ENCODE peak calls at places on chromosomes 7 and 10, in six cellular contexts. O is H1, J is mesendoderm, K is neuronal stem cell, S is H9, Q is IMR-90. V is an unnamed sample.
A peak's percentile ranks its signal among the peaks of the same experiment; 100 is the strongest.

GRCh38 chr10:84845628-84846261 is 517.4 kb downstream of the CCSER2 start:
- DNase-seq in O (no peak), J (peak; percentile 85), K (peak; percentile 15), S (peak; percentile 36), Q (no peak), V (no peak)

GRCh38 chr10:126729314-126729871 is 58.9 kb upstream of the C10orf90 start:
- DNase-seq in O (no peak), J (peak; percentile 69), K (no peak), S (no peak), Q (no peak), V (peak; percentile 38)

GRCh38 chr7:128035712-128036111 is 4.5 kb upstream of the LRRC4 start:
- DNase-seq in O (no peak), J (peak; percentile 68), K (no peak), S (no peak), Q (no peak), V (no peak)

GRCh38 chr7:85065888-85066485 is 120.9 kb downstream of the SEMA3D start:
- DNase-seq in O (no peak), J (no peak), K (no peak), S (no peak), Q (peak; percentile 8), V (peak; percentile 14)

GRCh38 chr10:88586462-88586861 is at the start of gene LIPJ:
- DNase-seq in O (no peak), J (no peak), K (no peak), S (no peak), Q (no peak), V (no peak)

GRCh38 chr7:10239643-10240345 is 733.9 kb upstream of the PHF14 start:
- DNase-seq in O (no peak), J (no peak), K (no peak), S (no peak), Q (no peak), V (peak; percentile 12)

GRCh38 chr7:132099163-132099562 is 477.1 kb downstream of the PLXNA4 start:
- DNase-seq in O (no peak), J (no peak), K (no peak), S (no peak), Q (no peak), V (no peak)

GRCh38 chr10:22340362-22341189 is 4.7 kb upstream of the SPAG6 start:
- DNase-seq in O (peak; percentile 81), J (peak; percentile 67), K (peak; percentile 77), S (peak; percentile 72), Q (peak; percentile 82), V (peak; percentile 87)

GRCh38 chr10:33336606-33337334 is 2.3 kb upstream of the NRP1 start:
- DNase-seq in O (peak; percentile 81), J (peak; percentile 64), K (peak; percentile 45), S (peak; percentile 48), Q (no peak), V (no peak)

GRCh38 chr7:38977658-38978057 is at the start of gene POU6F2:
- DNase-seq in O (no peak), J (no peak), K (no peak), S (no peak), Q (no peak), V (no peak)

GRCh38 chr10:71736570-71737355 is 17.2 kb upstream of the C10orf105 start:
- DNase-seq in O (no peak), J (no peak), K (no peak), S (no peak), Q (no peak), V (no peak)

GRCh38 chr7:117610390-117610789 is 130.6 kb downstream of the CFTR start:
- DNase-seq in O (no peak), J (no peak), K (no peak), S (no peak), Q (no peak), V (no peak)

GRCh38 chr7:42869131-42870020 is 42.5 kb downstream of the C7orf25 start:
- DNase-seq in O (no peak), J (no peak), K (no peak), S (no peak), Q (no peak), V (peak; percentile 30)

GRCh38 chr7:91082854-91083495 is 181.3 kb upstream of the FZD1 start:
- DNase-seq in O (no peak), J (no peak), K (peak; percentile 11), S (no peak), Q (peak; percentile 62), V (peak; percentile 42)

GRCh38 chr7:79454325-79454960 is 976 bp upstream of the MAGI2 start:
- DNase-seq in O (peak; percentile 71), J (peak; percentile 40), K (peak; percentile 41), S (peak; percentile 44), Q (peak; percentile 66), V (peak; percentile 80)

GRCh38 chr7:75756340-75757297 is 15.4 kb downstream of the CCL26 start:
- DNase-seq in O (no peak), J (peak; percentile 53), K (no peak), S (no peak), Q (peak; percentile 53), V (peak; percentile 65)

GRCh38 chr10:3755440-3756359 is 29.3 kb downstream of the KLF6 start:
- DNase-seq in O (no peak), J (no peak), K (no peak), S (peak; percentile 10), Q (peak; percentile 64), V (peak; percentile 86)

GRCh38 chr7:5420841-5421625 is 2.6 kb downstream of the TNRC18 start:
- DNase-seq in O (peak; percentile 71), J (no peak), K (no peak), S (no peak), Q (no peak), V (peak; percentile 23)

GRCh38 chr7:5423844-5424688 is 432 bp upstream of the TNRC18 start:
- DNase-seq in O (peak; percentile 90), J (peak; percentile 100), K (peak; percentile 99), S (peak; percentile 97), Q (peak; percentile 99), V (peak; percentile 99)

GRCh38 chr7:5421626-5422323 is 1.9 kb downstream of the TNRC18 start:
- DNase-seq in O (no peak), J (peak; percentile 68), K (no peak), S (no peak), Q (peak; percentile 82), V (peak; percentile 87)

GRCh38 chr7:5423272-5423843 is at the start of gene TNRC18:
- DNase-seq in O (peak; percentile 77), J (no peak), K (no peak), S (no peak), Q (no peak), V (no peak)

DNA sequence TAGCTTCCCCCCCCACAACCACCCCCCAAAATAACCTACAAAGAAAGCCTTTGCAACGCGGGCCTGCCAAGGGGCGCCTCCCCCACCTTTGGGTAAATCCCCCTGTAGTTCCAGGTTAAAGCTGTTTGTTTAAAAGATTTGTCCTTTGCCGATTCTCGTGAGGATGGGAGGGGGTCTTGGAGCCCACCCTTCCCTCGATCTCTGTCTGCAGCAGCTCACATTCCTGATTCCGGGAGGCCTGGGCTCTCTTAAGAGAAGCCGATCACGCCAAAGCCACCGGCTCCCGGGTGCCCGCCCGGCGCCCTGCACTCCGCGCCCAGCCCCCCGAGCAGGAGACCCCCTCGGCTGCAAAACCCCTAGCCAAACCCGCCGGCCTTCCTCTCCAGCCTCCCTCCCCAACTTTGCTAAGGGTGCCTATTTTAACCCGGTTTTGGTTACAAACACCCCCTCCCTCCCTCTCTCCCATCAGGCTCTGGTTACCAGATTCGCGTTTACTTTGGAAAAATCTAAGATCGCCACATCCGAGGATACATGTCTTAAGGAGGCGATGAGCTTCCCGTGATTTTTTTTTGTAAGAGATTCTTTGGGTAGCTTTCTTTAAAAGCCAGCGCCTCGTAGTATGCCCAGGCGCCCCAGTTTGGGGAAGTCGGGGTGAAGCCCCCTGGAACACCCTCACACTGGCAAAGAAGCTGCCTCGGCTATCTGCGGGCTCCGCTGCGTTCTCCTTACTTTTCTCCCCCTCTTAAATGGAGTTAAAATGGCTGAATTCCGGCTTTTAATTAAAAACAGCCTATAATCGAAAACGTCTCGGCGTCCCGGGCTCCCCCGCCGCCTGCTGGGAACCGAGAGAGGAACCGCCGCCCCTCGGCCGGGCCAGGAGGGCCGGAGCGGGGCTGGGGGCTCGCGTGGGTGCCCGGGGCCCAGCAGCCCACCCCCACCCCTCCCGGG is 1.0 kb downstream of the TNRC18 start:
- DNase-seq in O (peak; percentile 67), J (peak; percentile 64), K (no peak), S (no peak), Q (peak; percentile 24), V (peak; percentile 37)
- H3K79me1 ChIP-seq in O (no peaks in the 10 kb centered on the region), J (peaks cover 3% of the 10 kb centered on the region), K (peaks cover 15% of the 10 kb centered on the region), S (no peaks in the 10 kb centered on the region), Q (peaks cover 15% of the 10 kb centered on the region), V (no peaks in the 10 kb centered on the region)

GRCh38 chr10:5813341-5814109 is at the start of gene GDI2:
- DNase-seq in O (peak; percentile 96), J (peak; percentile 98), K (peak; percentile 98), S (peak; percentile 96), Q (peak; percentile 95), V (peak; percentile 98)

GRCh38 chr10:5814110-5815107 is 1.2 kb upstream of the GDI2 start:
- DNase-seq in O (no peak), J (no peak), K (no peak), S (no peak), Q (peak; percentile 22), V (peak; percentile 26)

GRCh38 chr10:5812283-5813090 is 747 bp downstream of the GDI2 start:
- DNase-seq in O (peak; percentile 73), J (peak; percentile 60), K (peak; percentile 54), S (no peak), Q (no peak), V (peak; percentile 31)

GRCh38 chr10:5811387-5811821 is 1.8 kb downstream of the GDI2 start:
- DNase-seq in O (no peak), J (peak; percentile 66), K (peak; percentile 61), S (no peak), Q (peak; percentile 64), V (peak; percentile 69)

GRCh38 chr10:5813091-5813340 is 218 bp downstream of the GDI2 start:
- DNase-seq in O (no peak), J (no peak), K (no peak), S (no peak), Q (no peak), V (no peak)
- H3K27ac ChIP-seq in O (peak overlapping the region; percentile 88), J (peak overlapping the region; percentile 95), K (peak overlapping the region; percentile 99), S (peak overlapping the region; percentile 73), Q (peak overlapping the region; percentile 99), V (peak overlapping the region; percentile 95)

DNA sequence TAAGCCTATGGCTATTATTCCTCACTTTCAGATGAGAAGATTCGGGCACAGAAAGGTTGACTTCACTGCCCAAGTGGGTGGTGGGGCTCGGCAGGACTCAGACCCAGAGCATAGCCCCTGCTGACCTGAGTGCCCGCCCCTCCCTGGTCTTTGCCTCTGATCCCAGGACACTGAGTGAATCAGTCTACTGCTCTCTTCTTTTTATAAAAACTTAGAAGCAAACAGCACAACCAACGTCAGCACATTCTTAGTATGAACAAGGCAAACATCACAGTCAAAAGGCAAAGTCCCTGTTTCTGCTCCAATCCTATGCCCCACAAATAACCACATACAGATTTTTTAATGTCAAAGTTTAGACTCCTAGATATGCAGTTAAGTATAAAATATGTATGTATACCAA is 237.8 kb downstream of the ZMYND11 start:
- DNase-seq in O (no peak), J (no peak), K (no peak), S (no peak), Q (peak; percentile 47), V (peak; percentile 41)
- H3K79me1 ChIP-seq in O (no peaks in the 10 kb centered on the region), J (no peaks in the 10 kb centered on the region), K (no peaks in the 10 kb centered on the region), S (no peaks in the 10 kb centered on the region), Q (peaks cover 50% of the 10 kb centered on the region), V (peaks cover 13% of the 10 kb centered on the region)

DNA sequence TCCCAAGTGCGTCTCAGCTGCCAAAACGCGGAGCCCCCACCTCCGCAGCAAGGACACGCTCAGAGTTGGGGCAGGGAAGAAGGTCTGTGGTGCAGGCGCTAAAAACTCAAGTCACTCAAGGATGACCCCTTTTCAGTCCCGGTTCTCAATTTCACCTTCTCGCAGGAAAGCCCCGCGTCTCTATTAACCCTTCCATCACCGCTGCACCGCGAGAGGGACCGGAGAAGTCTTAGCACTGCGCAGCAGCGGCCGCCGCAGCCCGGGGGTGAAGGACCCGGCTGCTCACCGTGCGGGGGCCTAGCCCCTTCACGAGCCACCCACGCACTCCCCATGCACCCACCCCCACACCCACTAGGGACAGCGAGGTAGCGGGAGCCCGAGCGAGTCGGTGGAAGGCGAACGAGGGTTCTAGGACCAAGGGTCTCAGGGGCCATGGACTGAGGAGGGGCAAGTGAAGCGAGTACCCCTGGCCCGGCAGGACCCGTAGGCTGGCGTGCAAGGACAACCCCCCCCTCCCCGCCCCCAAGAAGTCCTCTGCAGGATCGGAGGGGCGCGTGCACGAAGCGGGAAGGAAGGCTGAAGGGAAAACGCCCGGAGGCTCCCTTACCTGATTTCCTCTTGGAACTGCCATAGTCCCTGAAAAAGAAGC is 162.8 kb downstream of the SH3PXD2A start:
- DNase-seq in O (peak; percentile 71), J (peak; percentile 51), K (no peak), S (peak; percentile 47), Q (no peak), V (no peak)
- H3K27ac ChIP-seq in O (no peak overlapping the region), J (no peak overlapping the region), K (no peak overlapping the region), S (no peak overlapping the region), Q (no peak overlapping the region), V (no peak overlapping the region)

V was measured in mesenchymal stem cell.